ENCODE peak calls at places on chromosomes 12 and 14, in five cellular contexts. R, K, A, Q and Y are unnamed samples.

GRCh38 chr12:109036975-109037374 is 15.4 kb upstream of the USP30 start:
- DNase-seq in R (no peak), K (no peak), A (no peak), Q (no peak), Y (no peak)

GRCh38 chr14:20556500-20557211 is 4.2 kb downstream of the RNASE9 start:
- DNase-seq in R (no peak), K (no peak), A (no peak), Q (no peak), Y (no peak)

GRCh38 chr12:66742508-66743367 is 63.9 kb upstream of the GRIP1 start:
- DNase-seq in R (no peak), K (no peak), A (no peak), Q (no peak), Y (no peak)

GRCh38 chr12:109723311-109723791 is 9.7 kb downstream of the FAM222A start:
- DNase-seq in R (no peak), K (no peak), A (no peak), Q (peak; percentile 38), Y (no peak)

GRCh38 chr12:49043856-49044258 is 16.7 kb downstream of the KMT2D start:
- DNase-seq in R (no peak), K (peak; percentile 1), A (peak; percentile 62), Q (peak; percentile 10), Y (peak; percentile 34)

GRCh38 chr14:35504260-35504659 is 29.7 kb upstream of the INSM2 start:
- DNase-seq in R (no peak), K (no peak), A (no peak), Q (no peak), Y (no peak)

GRCh38 chr12:2732290-2732689 is 62.5 kb upstream of the FKBP4 start:
- DNase-seq in R (no peak), K (no peak), A (no peak), Q (no peak), Y (no peak)

GRCh38 chr12:119762619-119763018 is 94.7 kb downstream of the PRKAB1 start:
- DNase-seq in R (no peak), K (no peak), A (no peak), Q (no peak), Y (no peak)

GRCh38 chr12:2845280-2845679 is 10.4 kb upstream of the NRIP2 start:
- DNase-seq in R (peak; percentile 41), K (no peak), A (no peak), Q (no peak), Y (no peak)

GRCh38 chr12:128712622-128713021 is 111.1 kb downstream of the SLC15A4 start:
- DNase-seq in R (no peak), K (no peak), A (no peak), Q (no peak), Y (no peak)

GRCh38 chr12:80086025-80086424 is 13.3 kb upstream of the OTOGL start:
- DNase-seq in R (no peak), K (no peak), A (no peak), Q (no peak), Y (no peak)

GRCh38 chr12:118136559-118137003 is 657 bp downstream of the PEBP1 start:
- DNase-seq in R (no peak), K (no peak), A (peak; percentile 28), Q (no peak), Y (peak; percentile 9)

GRCh38 chr12:98671459-98671858 is 26.4 kb downstream of the APAF1 start:
- DNase-seq in R (no peak), K (no peak), A (no peak), Q (no peak), Y (no peak)

GRCh38 chr14:57326253-57326652 is 57.5 kb downstream of the AP5M1 start:
- DNase-seq in R (no peak), K (no peak), A (no peak), Q (no peak), Y (no peak)

GRCh38 chr14:32932921-32933622 is 5.6 kb upstream of the NPAS3 start:
- DNase-seq in R (no peak), K (no peak), A (no peak), Q (no peak), Y (no peak)

GRCh38 chr14:100065942-100066574 is 836 bp downstream of the EVL start:
- DNase-seq in R (no peak), K (no peak), A (peak; percentile 73), Q (no peak), Y (no peak)

GRCh38 chr12:27822076-27822712 is 42.2 kb upstream of the MANSC4 start:
- DNase-seq in R (peak; percentile 96), K (no peak), A (peak; percentile 61), Q (no peak), Y (peak; percentile 80)

GRCh38 chr12:7154901-7155470 is 24.8 kb downstream of the CLSTN3 start:
- DNase-seq in R (no peak), K (no peak), A (no peak), Q (no peak), Y (no peak)

GRCh38 chr12:114013601-114014345 is 47.6 kb upstream of the RBM19 start:
- DNase-seq in R (no peak), K (peak; percentile 74), A (no peak), Q (peak; percentile 47), Y (peak; percentile 25)

GRCh38 chr12:31828057-31828456 is 99.2 kb upstream of the AMN1 start:
- DNase-seq in R (no peak), K (no peak), A (no peak), Q (no peak), Y (no peak)

GRCh38 chr12:49428652-49429549 is 61.6 kb downstream of the SPATS2 start:
- DNase-seq in R (no peak), K (no peak), A (no peak), Q (no peak), Y (peak; percentile 39)

GRCh38 chr12:131910302-131911110 is 16.1 kb downstream of the ULK1 start:
- DNase-seq in R (no peak), K (no peak), A (no peak), Q (no peak), Y (no peak)

GRCh38 chr14:39351708-39352107 is 80.5 kb downstream of the FBXO33 start:
- DNase-seq in R (no peak), K (no peak), A (no peak), Q (no peak), Y (no peak)

GRCh38 chr12:13436182-13436581 is 239.7 kb downstream of the EMP1 start:
- DNase-seq in R (no peak), K (no peak), A (no peak), Q (no peak), Y (no peak)

GRCh38 chr12:84605988-84606387 is 306.6 kb downstream of the SLC6A15 start:
- DNase-seq in R (no peak), K (no peak), A (no peak), Q (no peak), Y (no peak)

GRCh38 chr14:54085137-54085810 is 128.6 kb upstream of the BMP4 start:
- DNase-seq in R (no peak), K (no peak), A (no peak), Q (no peak), Y (no peak)

GRCh38 chr12:78560633-78561032 is 303.9 kb upstream of the SYT1 start:
- DNase-seq in R (no peak), K (no peak), A (no peak), Q (no peak), Y (no peak)

GRCh38 chr12:4717806-4718205 is 2.4 kb upstream of the GALNT8 start:
- DNase-seq in R (no peak), K (no peak), A (no peak), Q (no peak), Y (no peak)

GRCh38 chr12:39813776-39814175 is 194.2 kb upstream of the ABCD2 start:
- DNase-seq in R (no peak), K (no peak), A (no peak), Q (no peak), Y (no peak)

GRCh38 chr12:107564946-107565345 is 120.7 kb upstream of the PWP1 start:
- DNase-seq in R (no peak), K (peak; percentile 48), A (no peak), Q (no peak), Y (no peak)

GRCh38 chr12:80943345-80943744 is 5.6 kb upstream of the LIN7A start:
- DNase-seq in R (no peak), K (no peak), A (no peak), Q (no peak), Y (no peak)

GRCh38 chr12:130247634-130248237 is 85.5 kb downstream of the FZD10 start:
- DNase-seq in R (no peak), K (no peak), A (no peak), Q (no peak), Y (no peak)

GRCh38 chr14:67964391-67964812 is 144.8 kb downstream of the RAD51B start:
- DNase-seq in R (no peak), K (no peak), A (no peak), Q (no peak), Y (no peak)

GRCh38 chr12:122072031-122072970 is 6.3 kb upstream of the MLXIP start:
- DNase-seq in R (no peak), K (no peak), A (no peak), Q (peak; percentile 66), Y (no peak)